ENCODE peak calls at places on chromosomes 1 and 21, in ten cellular contexts. P is OCI-LY7, D is mucosa of descending colon, K is neural progenitor cell, E is GM23338, I is adrenal gland, C is colonic mucosa, W is IMR-90, M is RWPE2, G is PC-3. L is an unnamed sample.
A peak's percentile ranks its signal among the peaks of the same experiment; 100 is the strongest.

GRCh38 chr1:175530167-175530566 is 213.2 kb downstream of the TNR start:
- DNase-seq in P (no peak), D (no peak), K (no peak), E (no peak), I (no peak), C (no peak), W (no peak), M (no peak), G (no peak), L (no peak)

GRCh38 chr1:18646776-18647410 is 16.2 kb downstream of the PAX7 start:
- DNase-seq in P (no peak), D (no peak), K (peak; percentile 87), E (peak; percentile 68), I (no peak), C (no peak), W (no peak), M (no peak), G (no peak), L (peak; percentile 35)

GRCh38 chr1:218336353-218336752 is 8.8 kb upstream of the TGFB2 start:
- DNase-seq in P (no peak), D (no peak), K (no peak), E (no peak), I (no peak), C (no peak), W (peak; percentile 48), M (no peak), G (no peak), L (no peak)

GRCh38 chr1:177228721-177229088 is 57.9 kb downstream of the BRINP2 start:
- DNase-seq in P (no peak), D (no peak), K (no peak), E (no peak), I (peak; percentile 32), C (no peak), W (peak; percentile 50), M (no peak), G (peak; percentile 71), L (no peak)

GRCh38 chr1:62333431-62333830 is 14.2 kb upstream of the KANK4 start:
- DNase-seq in P (no peak), D (no peak), K (no peak), E (no peak), I (no peak), C (no peak), W (no peak), M (no peak), G (peak; percentile 48), L (no peak)

GRCh38 chr1:17819129-17819802 is 64.1 kb downstream of the ACTL8 start:
- DNase-seq in P (no peak), D (no peak), K (peak; percentile 14), E (no peak), I (no peak), C (no peak), W (no peak), M (no peak), G (no peak), L (no peak)

GRCh38 chr1:27760411-27760810 is 12.6 kb upstream of the STX12 start:
- DNase-seq in P (no peak), D (no peak), K (no peak), E (peak; percentile 10), I (peak; percentile 14), C (no peak), W (no peak), M (no peak), G (no peak), L (peak; percentile 54)

GRCh38 chr1:248421384-248421783 is 18.5 kb downstream of the OR2T1 start:
- DNase-seq in P (peak; percentile 8), D (no peak), K (no peak), E (peak; percentile 17), I (no peak), C (no peak), W (no peak), M (no peak), G (peak; percentile 19), L (no peak)

GRCh38 chr1:202007703-202008489 is 2.5 kb upstream of the ELF3 start:
- DNase-seq in P (no peak), D (peak; percentile 89), K (no peak), E (peak; percentile 97), I (no peak), C (peak; percentile 92), W (no peak), M (peak; percentile 94), G (peak; percentile 91), L (peak; percentile 53)

GRCh38 chr1:202002447-202002846 is 7.9 kb upstream of the ELF3 start:
- DNase-seq in P (no peak), D (no peak), K (no peak), E (no peak), I (no peak), C (no peak), W (no peak), M (no peak), G (no peak), L (no peak)

GRCh38 chr1:202004711-202005110 is 5.7 kb upstream of the ELF3 start:
- DNase-seq in P (no peak), D (no peak), K (no peak), E (no peak), I (no peak), C (no peak), W (no peak), M (no peak), G (no peak), L (no peak)

GRCh38 chr1:202007279-202007678 is 3.1 kb upstream of the ELF3 start:
- DNase-seq in P (no peak), D (peak; percentile 51), K (no peak), E (no peak), I (no peak), C (peak; percentile 40), W (no peak), M (no peak), G (no peak), L (no peak)

DNA sequence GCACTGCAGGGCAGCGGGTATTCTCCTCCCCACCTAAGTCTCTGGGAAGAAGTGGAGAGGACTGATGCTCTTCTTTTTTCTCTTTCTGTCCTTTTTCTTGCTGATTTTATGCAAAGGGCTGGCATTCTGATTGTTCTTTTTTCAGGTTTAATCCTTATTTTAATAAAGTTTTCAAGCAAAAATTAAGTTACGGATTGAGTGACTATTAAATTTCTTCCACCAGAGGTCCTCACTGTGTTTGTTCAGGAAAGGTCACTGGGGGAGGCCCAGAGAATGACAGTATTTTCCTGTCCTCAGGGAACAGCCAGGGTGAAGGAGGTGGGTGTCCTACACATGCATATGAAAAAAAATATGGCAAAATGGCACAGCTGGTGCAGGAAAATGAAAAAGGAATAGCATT is 4.4 kb upstream of the ELF3 start:
- DNase-seq in P (no peak), D (no peak), K (no peak), E (peak; percentile 62), I (peak; percentile 18), C (no peak), W (no peak), M (no peak), G (peak; percentile 51), L (peak; percentile 45)
- TF ChIP-seq CTCF in P (peak; percentile 54), D (no peak), K (peak; percentile 57), E (peak; percentile 88), I (peak; percentile 58), C (no peak), W (peak; percentile 52), M (peak; percentile 57), G (peak; percentile 65), L (peak; percentile 38)

GRCh38 chr1:183281553-183282091 is 95.6 kb downstream of the LAMC2 start:
- DNase-seq in P (peak; percentile 70), D (peak; percentile 88), K (peak; percentile 89), E (peak; percentile 94), I (peak; percentile 90), C (peak; percentile 87), W (peak; percentile 93), M (peak; percentile 73), G (peak; percentile 90), L (peak; percentile 98)
- H3K4me1 ChIP-seq in P (no peaks in the 10 kb centered on the region), D (no peaks in the 10 kb centered on the region), K (peaks cover 5% of the 10 kb centered on the region), E (peaks cover 18% of the 10 kb centered on the region), I (no peaks in the 10 kb centered on the region), C (no peaks in the 10 kb centered on the region), W (peaks cover 26% of the 10 kb centered on the region), M (peaks cover 39% of the 10 kb centered on the region), G (peaks cover 34% of the 10 kb centered on the region), L (no peaks in the 10 kb centered on the region)

DNA sequence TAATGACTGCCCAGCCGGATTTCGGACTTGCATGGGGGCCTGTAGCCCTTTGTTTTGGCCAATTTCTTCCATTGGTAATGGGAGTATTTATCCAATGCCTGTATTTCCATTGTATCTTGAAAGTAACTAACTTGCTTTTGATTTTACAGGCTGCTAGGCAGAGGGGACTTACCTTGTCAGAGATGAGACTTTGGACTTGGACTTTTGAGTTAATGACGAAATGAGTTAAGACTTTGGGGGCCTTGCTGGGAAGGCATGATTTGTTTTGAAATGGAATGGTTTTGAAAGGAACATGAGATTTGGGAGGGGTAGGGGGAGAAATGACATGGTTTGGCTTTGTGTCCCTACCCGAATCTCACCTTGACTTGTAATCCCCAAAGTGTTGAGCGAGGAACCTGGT is 9.6 kb downstream of the UBE2G2 start:
- DNase-seq in P (no peak), D (no peak), K (no peak), E (no peak), I (no peak), C (no peak), W (no peak), M (no peak), G (no peak), L (no peak)
- H3K36me3 ChIP-seq in P (peaks cover 91% of the 10 kb centered on the region), D (no peaks in the 10 kb centered on the region), K (peaks cover 4% of the 10 kb centered on the region), E (no peaks in the 10 kb centered on the region), I (no peaks in the 10 kb centered on the region), C (no peaks in the 10 kb centered on the region), W (peaks cover 8% of the 10 kb centered on the region), M (peaks cover 60% of the 10 kb centered on the region), G (peaks cover 51% of the 10 kb centered on the region), L (no peaks in the 10 kb centered on the region)

GRCh38 chr1:81550753-81551152 is 250.0 kb upstream of the ADGRL2 start:
- DNase-seq in P (no peak), D (no peak), K (no peak), E (peak; percentile 55), I (no peak), C (peak; percentile 29), W (no peak), M (no peak), G (peak; percentile 87), L (no peak)

GRCh38 chr1:81548918-81549587 is 251.7 kb upstream of the ADGRL2 start:
- DNase-seq in P (no peak), D (no peak), K (no peak), E (no peak), I (no peak), C (no peak), W (no peak), M (no peak), G (no peak), L (no peak)

GRCh38 chr1:81547912-81548303 is 252.8 kb upstream of the ADGRL2 start:
- DNase-seq in P (no peak), D (no peak), K (no peak), E (no peak), I (no peak), C (no peak), W (no peak), M (no peak), G (no peak), L (peak; percentile 33)

GRCh38 chr1:81547261-81547911 is 253.3 kb upstream of the ADGRL2 start:
- DNase-seq in P (no peak), D (no peak), K (peak; percentile 67), E (peak; percentile 88), I (no peak), C (no peak), W (no peak), M (no peak), G (no peak), L (no peak)

DNA sequence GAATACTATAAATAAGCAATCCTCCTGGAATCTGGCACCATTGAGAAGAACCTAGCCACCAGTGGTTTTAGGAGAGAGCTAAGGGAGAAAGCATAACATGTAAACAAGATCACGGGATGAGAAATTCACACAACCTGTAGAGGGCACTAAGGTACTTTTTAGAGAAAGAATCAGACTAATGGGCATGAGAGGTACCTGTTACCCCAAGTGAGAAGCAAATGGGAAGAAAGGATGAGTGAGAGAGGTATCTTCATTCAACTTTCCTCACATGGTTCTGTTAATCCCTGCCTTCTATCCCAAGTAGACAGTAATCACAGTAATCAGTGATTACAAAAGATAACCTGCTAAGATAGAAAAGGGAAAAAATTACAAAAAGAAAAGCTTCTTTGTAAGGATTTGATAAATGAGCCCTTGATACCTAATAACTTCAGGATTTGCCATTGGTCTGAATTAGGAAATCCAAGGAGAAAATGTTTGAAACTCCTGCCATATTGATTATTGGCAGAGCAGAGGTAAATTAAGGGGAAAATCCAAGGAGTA is 251.1 kb upstream of the ADGRL2 start:
- DNase-seq in P (peak; percentile 16), D (no peak), K (peak; percentile 52), E (peak; percentile 79), I (no peak), C (no peak), W (peak; percentile 52), M (no peak), G (peak; percentile 74), L (peak; percentile 54)
- TF ChIP-seq CTCF in P (peak; percentile 73), D (no peak), K (peak; percentile 65), E (peak; percentile 71), I (peak; percentile 40), C (peak; percentile 13), W (peak; percentile 65), M (peak; percentile 69), G (peak; percentile 84), L (peak; percentile 67)

L was measured in cardiac muscle cell.